ENCODE peak calls at places on chromosomes 7 and 10, in nine cellular contexts. One of them, this sample, is unnamed.

GRCh38 chr7:120714945-120715344 is 143.0 kb downstream of the TSPAN12 start:
- DNase-seq in GM06990: no peak
- DNase-seq in heart right ventricle: no peak
- DNase-seq in activated CD8-positive, alpha-beta T cell treated with anti-CD3 and anti-CD28 coated beads for 36 hours: no peak
- DNase-seq in CD4-positive, alpha-beta T cell: no peak
- DNase-seq in progenitor cell of endocrine pancreas: no peak
- DNase-seq in lung: no peak
- DNase-seq in HFFc6: no peak
- DNase-seq in body of pancreas: no peak
- DNase-seq in this sample: no peak

GRCh38 chr10:78178940-78179339 is 145.3 kb downstream of the RPS24 start:
- DNase-seq in GM06990: no peak
- DNase-seq in heart right ventricle: no peak
- DNase-seq in activated CD8-positive, alpha-beta T cell treated with anti-CD3 and anti-CD28 coated beads for 36 hours: no peak
- DNase-seq in CD4-positive, alpha-beta T cell: no peak
- DNase-seq in progenitor cell of endocrine pancreas: no peak
- DNase-seq in lung: peak
- DNase-seq in HFFc6: no peak
- DNase-seq in body of pancreas: no peak
- DNase-seq in this sample: no peak

GRCh38 chr7:132080967-132081668 is 495.2 kb downstream of the PLXNA4 start:
- DNase-seq in GM06990: no peak
- DNase-seq in heart right ventricle: no peak
- DNase-seq in activated CD8-positive, alpha-beta T cell treated with anti-CD3 and anti-CD28 coated beads for 36 hours: no peak
- DNase-seq in CD4-positive, alpha-beta T cell: no peak
- DNase-seq in progenitor cell of endocrine pancreas: no peak
- DNase-seq in lung: no peak
- DNase-seq in HFFc6: peak
- DNase-seq in body of pancreas: peak
- DNase-seq in this sample: no peak

GRCh38 chr7:28533731-28534531 is 121.6 kb downstream of the CREB5 start:
- DNase-seq in GM06990: no peak
- DNase-seq in heart right ventricle: peak
- DNase-seq in activated CD8-positive, alpha-beta T cell treated with anti-CD3 and anti-CD28 coated beads for 36 hours: no peak
- DNase-seq in CD4-positive, alpha-beta T cell: no peak
- DNase-seq in progenitor cell of endocrine pancreas: no peak
- DNase-seq in lung: no peak
- DNase-seq in HFFc6: no peak
- DNase-seq in body of pancreas: peak
- DNase-seq in this sample: no peak

GRCh38 chr10:110916554-110917346 is 2.2 kb downstream of the BBIP1 start:
- DNase-seq in GM06990: no peak
- DNase-seq in heart right ventricle: no peak
- DNase-seq in activated CD8-positive, alpha-beta T cell treated with anti-CD3 and anti-CD28 coated beads for 36 hours: no peak
- DNase-seq in CD4-positive, alpha-beta T cell: no peak
- DNase-seq in progenitor cell of endocrine pancreas: no peak
- DNase-seq in lung: no peak
- DNase-seq in HFFc6: peak
- DNase-seq in body of pancreas: peak
- DNase-seq in this sample: no peak

GRCh38 chr7:74511360-74511759 is 57.7 kb downstream of the GTF2IRD1 start:
- DNase-seq in GM06990: no peak
- DNase-seq in heart right ventricle: no peak
- DNase-seq in activated CD8-positive, alpha-beta T cell treated with anti-CD3 and anti-CD28 coated beads for 36 hours: no peak
- DNase-seq in CD4-positive, alpha-beta T cell: no peak
- DNase-seq in progenitor cell of endocrine pancreas: no peak
- DNase-seq in lung: no peak
- DNase-seq in HFFc6: no peak
- DNase-seq in body of pancreas: no peak
- DNase-seq in this sample: no peak

GRCh38 chr7:22667562-22668239 is 59.3 kb upstream of the IL6 start:
- DNase-seq in GM06990: no peak
- DNase-seq in heart right ventricle: no peak
- DNase-seq in activated CD8-positive, alpha-beta T cell treated with anti-CD3 and anti-CD28 coated beads for 36 hours: no peak
- DNase-seq in CD4-positive, alpha-beta T cell: no peak
- DNase-seq in progenitor cell of endocrine pancreas: no peak
- DNase-seq in lung: no peak
- DNase-seq in HFFc6: peak
- DNase-seq in body of pancreas: no peak
- DNase-seq in this sample: no peak

GRCh38 chr7:102028206-102028826 is 210.9 kb downstream of the CUX1 start:
- DNase-seq in GM06990: no peak
- DNase-seq in heart right ventricle: no peak
- DNase-seq in activated CD8-positive, alpha-beta T cell treated with anti-CD3 and anti-CD28 coated beads for 36 hours: peak
- DNase-seq in CD4-positive, alpha-beta T cell: no peak
- DNase-seq in progenitor cell of endocrine pancreas: no peak
- DNase-seq in lung: no peak
- DNase-seq in HFFc6: no peak
- DNase-seq in body of pancreas: no peak
- DNase-seq in this sample: no peak

GRCh38 chr10:93703066-93703465 is 674 bp upstream of the FRA10AC1 start:
- DNase-seq in GM06990: no peak
- DNase-seq in heart right ventricle: no peak
- DNase-seq in activated CD8-positive, alpha-beta T cell treated with anti-CD3 and anti-CD28 coated beads for 36 hours: no peak
- DNase-seq in CD4-positive, alpha-beta T cell: no peak
- DNase-seq in progenitor cell of endocrine pancreas: no peak
- DNase-seq in lung: no peak
- DNase-seq in HFFc6: no peak
- DNase-seq in body of pancreas: no peak
- DNase-seq in this sample: no peak

GRCh38 chr10:79488303-79488702 is 24.0 kb upstream of the EIF5AL1 start:
- DNase-seq in GM06990: no peak
- DNase-seq in heart right ventricle: peak
- DNase-seq in activated CD8-positive, alpha-beta T cell treated with anti-CD3 and anti-CD28 coated beads for 36 hours: no peak
- DNase-seq in CD4-positive, alpha-beta T cell: no peak
- DNase-seq in progenitor cell of endocrine pancreas: no peak
- DNase-seq in lung: peak
- DNase-seq in HFFc6: peak
- DNase-seq in body of pancreas: peak
- DNase-seq in this sample: no peak

GRCh38 chr7:81218480-81219106 is 299.7 kb upstream of the SEMA3C start:
- DNase-seq in GM06990: no peak
- DNase-seq in heart right ventricle: no peak
- DNase-seq in activated CD8-positive, alpha-beta T cell treated with anti-CD3 and anti-CD28 coated beads for 36 hours: no peak
- DNase-seq in CD4-positive, alpha-beta T cell: no peak
- DNase-seq in progenitor cell of endocrine pancreas: no peak
- DNase-seq in lung: no peak
- DNase-seq in HFFc6: no peak
- DNase-seq in body of pancreas: no peak
- DNase-seq in this sample: no peak

GRCh38 chr10:48194830-48195229 is 79.7 kb downstream of the FRMPD2 start:
- DNase-seq in GM06990: no peak
- DNase-seq in heart right ventricle: no peak
- DNase-seq in activated CD8-positive, alpha-beta T cell treated with anti-CD3 and anti-CD28 coated beads for 36 hours: no peak
- DNase-seq in CD4-positive, alpha-beta T cell: no peak
- DNase-seq in progenitor cell of endocrine pancreas: no peak
- DNase-seq in lung: no peak
- DNase-seq in HFFc6: no peak
- DNase-seq in body of pancreas: no peak
- DNase-seq in this sample: no peak

GRCh38 chr10:66654861-66655260 is 271.0 kb upstream of the LRRTM3 start:
- DNase-seq in GM06990: no peak
- DNase-seq in heart right ventricle: no peak
- DNase-seq in activated CD8-positive, alpha-beta T cell treated with anti-CD3 and anti-CD28 coated beads for 36 hours: no peak
- DNase-seq in CD4-positive, alpha-beta T cell: no peak
- DNase-seq in progenitor cell of endocrine pancreas: no peak
- DNase-seq in lung: no peak
- DNase-seq in HFFc6: no peak
- DNase-seq in body of pancreas: no peak
- DNase-seq in this sample: no peak

GRCh38 chr7:106312099-106312871 is 27.5 kb upstream of the NAMPT start:
- DNase-seq in GM06990: no peak
- DNase-seq in heart right ventricle: no peak
- DNase-seq in activated CD8-positive, alpha-beta T cell treated with anti-CD3 and anti-CD28 coated beads for 36 hours: no peak
- DNase-seq in CD4-positive, alpha-beta T cell: no peak
- DNase-seq in progenitor cell of endocrine pancreas: no peak
- DNase-seq in lung: no peak
- DNase-seq in HFFc6: no peak
- DNase-seq in body of pancreas: no peak
- DNase-seq in this sample: no peak
- TF ChIP-seq CTCF in GM06990: no peak
- TF ChIP-seq CTCF in heart right ventricle: no peak
- TF ChIP-seq CTCF in activated CD8-positive, alpha-beta T cell treated with anti-CD3 and anti-CD28 coated beads for 36 hours: no peak
- TF ChIP-seq CTCF in CD4-positive, alpha-beta T cell: no peak
- TF ChIP-seq CTCF in progenitor cell of endocrine pancreas: no peak
- TF ChIP-seq CTCF in lung: no peak
- TF ChIP-seq CTCF in HFFc6: no peak
- TF ChIP-seq CTCF in body of pancreas: no peak
- TF ChIP-seq CTCF in this sample: no peak

DNA sequence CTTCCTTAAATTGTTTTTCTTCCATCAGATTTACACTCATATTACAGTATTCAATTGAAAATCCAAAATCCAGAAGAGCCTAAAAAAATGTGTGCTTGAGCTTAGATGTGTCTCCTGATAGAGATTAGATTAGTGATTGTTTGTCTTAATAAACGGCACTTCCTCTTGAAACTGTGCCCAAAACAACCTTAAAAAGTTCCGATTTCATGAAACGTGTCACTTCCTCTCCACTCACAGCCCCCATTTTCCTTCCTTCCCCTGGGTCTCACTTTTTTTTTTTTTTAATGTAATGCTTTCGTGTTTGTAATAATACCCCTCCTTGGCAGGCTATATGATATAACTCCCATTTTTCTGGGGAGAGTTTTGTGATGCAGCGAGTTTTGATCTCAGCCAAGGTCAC is 114.8 kb upstream of the ADO start:
- DNase-seq in GM06990: no peak
- DNase-seq in heart right ventricle: no peak
- DNase-seq in activated CD8-positive, alpha-beta T cell treated with anti-CD3 and anti-CD28 coated beads for 36 hours: no peak
- DNase-seq in CD4-positive, alpha-beta T cell: no peak
- DNase-seq in progenitor cell of endocrine pancreas: no peak
- DNase-seq in lung: no peak
- DNase-seq in HFFc6: no peak
- DNase-seq in body of pancreas: no peak
- DNase-seq in this sample: no peak
- TF ChIP-seq CTCF in GM06990: no peak
- TF ChIP-seq CTCF in heart right ventricle: no peak
- TF ChIP-seq CTCF in activated CD8-positive, alpha-beta T cell treated with anti-CD3 and anti-CD28 coated beads for 36 hours: no peak
- TF ChIP-seq CTCF in CD4-positive, alpha-beta T cell: no peak
- TF ChIP-seq CTCF in progenitor cell of endocrine pancreas: no peak
- TF ChIP-seq CTCF in lung: no peak
- TF ChIP-seq CTCF in HFFc6: no peak
- TF ChIP-seq CTCF in body of pancreas: no peak
- TF ChIP-seq CTCF in this sample: no peak

DNA sequence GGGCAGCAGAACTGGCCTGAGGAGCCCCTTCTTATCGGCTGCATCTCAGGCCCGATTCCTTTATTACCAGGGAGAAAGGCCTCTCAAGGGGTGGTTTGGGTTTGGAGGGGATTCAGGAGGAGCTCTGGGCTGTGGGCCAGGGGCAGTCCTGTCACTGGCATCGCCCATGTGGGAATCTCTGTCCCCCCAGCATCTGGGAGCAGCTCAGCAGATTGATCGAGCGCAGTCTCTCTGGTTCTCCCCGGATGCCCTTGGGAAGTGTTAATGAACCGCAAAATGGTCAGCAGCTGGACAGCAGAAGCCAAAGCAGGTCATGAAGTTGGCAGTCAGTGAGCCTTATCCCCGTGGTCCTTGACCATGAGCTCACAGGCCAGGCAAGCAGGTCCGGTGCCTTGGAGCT is 104.4 kb upstream of the ANLN start:
- DNase-seq in GM06990: no peak
- DNase-seq in heart right ventricle: no peak
- DNase-seq in activated CD8-positive, alpha-beta T cell treated with anti-CD3 and anti-CD28 coated beads for 36 hours: no peak
- DNase-seq in CD4-positive, alpha-beta T cell: no peak
- DNase-seq in progenitor cell of endocrine pancreas: no peak
- DNase-seq in lung: no peak
- DNase-seq in HFFc6: no peak
- DNase-seq in body of pancreas: no peak
- DNase-seq in this sample: no peak
- TF ChIP-seq CTCF in GM06990: no peak
- TF ChIP-seq CTCF in heart right ventricle: no peak
- TF ChIP-seq CTCF in activated CD8-positive, alpha-beta T cell treated with anti-CD3 and anti-CD28 coated beads for 36 hours: no peak
- TF ChIP-seq CTCF in CD4-positive, alpha-beta T cell: no peak
- TF ChIP-seq CTCF in progenitor cell of endocrine pancreas: no peak
- TF ChIP-seq CTCF in lung: no peak
- TF ChIP-seq CTCF in HFFc6: no peak
- TF ChIP-seq CTCF in body of pancreas: no peak
- TF ChIP-seq CTCF in this sample: no peak

GRCh38 chr10:120841522-120842189 is 9.5 kb upstream of the WDR11 start:
- DNase-seq in GM06990: no peak
- DNase-seq in heart right ventricle: no peak
- DNase-seq in activated CD8-positive, alpha-beta T cell treated with anti-CD3 and anti-CD28 coated beads for 36 hours: no peak
- DNase-seq in CD4-positive, alpha-beta T cell: no peak
- DNase-seq in progenitor cell of endocrine pancreas: no peak
- DNase-seq in lung: no peak
- DNase-seq in HFFc6: peak
- DNase-seq in body of pancreas: no peak
- DNase-seq in this sample: no peak
- TF ChIP-seq CTCF in GM06990: no peak
- TF ChIP-seq CTCF in heart right ventricle: no peak
- TF ChIP-seq CTCF in activated CD8-positive, alpha-beta T cell treated with anti-CD3 and anti-CD28 coated beads for 36 hours: no peak
- TF ChIP-seq CTCF in CD4-positive, alpha-beta T cell: no peak
- TF ChIP-seq CTCF in progenitor cell of endocrine pancreas: no peak
- TF ChIP-seq CTCF in lung: no peak
- TF ChIP-seq CTCF in HFFc6: no peak
- TF ChIP-seq CTCF in body of pancreas: no peak
- TF ChIP-seq CTCF in this sample: no peak

GRCh38 chr10:106863549-106863948 is 301.0 kb downstream of the SORCS1 start:
- DNase-seq in GM06990: no peak
- DNase-seq in heart right ventricle: no peak
- DNase-seq in activated CD8-positive, alpha-beta T cell treated with anti-CD3 and anti-CD28 coated beads for 36 hours: no peak
- DNase-seq in CD4-positive, alpha-beta T cell: no peak
- DNase-seq in progenitor cell of endocrine pancreas: no peak
- DNase-seq in lung: no peak
- DNase-seq in HFFc6: no peak
- DNase-seq in body of pancreas: no peak
- DNase-seq in this sample: no peak
- TF ChIP-seq CTCF in GM06990: peak
- TF ChIP-seq CTCF in heart right ventricle: no peak
- TF ChIP-seq CTCF in activated CD8-positive, alpha-beta T cell treated with anti-CD3 and anti-CD28 coated beads for 36 hours: no peak
- TF ChIP-seq CTCF in CD4-positive, alpha-beta T cell: no peak
- TF ChIP-seq CTCF in progenitor cell of endocrine pancreas: peak
- TF ChIP-seq CTCF in lung: no peak
- TF ChIP-seq CTCF in HFFc6: no peak
- TF ChIP-seq CTCF in body of pancreas: no peak
- TF ChIP-seq CTCF in this sample: no peak

DNA sequence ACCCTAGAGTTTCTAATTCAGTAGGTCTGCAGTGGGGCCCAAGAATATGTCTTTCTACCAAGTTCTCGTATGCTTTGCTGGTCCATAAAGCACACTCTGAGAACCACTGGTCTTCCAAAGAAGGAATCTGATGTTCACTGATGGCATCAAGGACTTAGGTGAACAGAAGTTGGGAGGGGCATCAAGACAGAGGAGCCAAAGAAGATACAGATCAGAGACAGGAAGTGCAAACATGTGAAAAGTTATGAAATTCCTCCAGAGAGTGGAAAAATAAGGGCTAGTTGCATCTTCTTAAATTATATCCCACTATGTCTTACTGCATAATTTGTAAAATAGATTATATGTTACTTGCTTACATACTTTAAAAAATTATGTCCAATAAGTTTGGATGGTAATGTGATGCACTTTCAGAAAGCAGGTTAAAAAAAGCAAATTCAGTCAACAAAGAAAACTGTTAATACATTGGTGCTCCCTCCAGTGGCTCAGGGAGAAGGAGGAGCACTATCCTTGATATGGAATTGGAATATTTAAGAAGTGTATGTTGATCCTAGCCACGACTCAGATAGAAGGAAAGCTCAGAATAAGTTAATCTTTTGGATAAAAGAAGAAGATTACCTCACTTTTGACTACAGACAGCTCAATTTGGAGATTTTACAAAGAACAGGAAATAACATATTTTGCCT is 35.8 kb downstream of the CREB3L2 start:
- DNase-seq in GM06990: no peak
- DNase-seq in heart right ventricle: no peak
- DNase-seq in activated CD8-positive, alpha-beta T cell treated with anti-CD3 and anti-CD28 coated beads for 36 hours: no peak
- DNase-seq in CD4-positive, alpha-beta T cell: no peak
- DNase-seq in progenitor cell of endocrine pancreas: no peak
- DNase-seq in lung: no peak
- DNase-seq in HFFc6: no peak
- DNase-seq in body of pancreas: no peak
- DNase-seq in this sample: no peak
- TF ChIP-seq CTCF in GM06990: no peak
- TF ChIP-seq CTCF in heart right ventricle: no peak
- TF ChIP-seq CTCF in activated CD8-positive, alpha-beta T cell treated with anti-CD3 and anti-CD28 coated beads for 36 hours: no peak
- TF ChIP-seq CTCF in CD4-positive, alpha-beta T cell: no peak
- TF ChIP-seq CTCF in progenitor cell of endocrine pancreas: no peak
- TF ChIP-seq CTCF in lung: no peak
- TF ChIP-seq CTCF in HFFc6: peak
- TF ChIP-seq CTCF in body of pancreas: no peak
- TF ChIP-seq CTCF in this sample: no peak